ENCODE peak calls at places on chromosomes 12 and 14, in ten cellular contexts. H, W, V, A, E, I, N, P, Z and S are unnamed samples.

GRCh38 chr14:68404652-68405183 is 388.1 kb downstream of the ZFP36L1 start:
- DNase-seq in H (no peak), W (no peak), V (no peak), A (no peak), E (no peak), I (no peak), N (no peak), P (no peak), Z (no peak), S (no peak)

GRCh38 chr12:34391771-34392581 is 369.7 kb downstream of the ALG10 start:
- DNase-seq in H (no peak), W (peak; percentile 16), V (no peak), A (no peak), E (no peak), I (no peak), N (peak; percentile 3), P (no peak), Z (no peak), S (peak; percentile 21)

GRCh38 chr12:76714415-76714814 is 49.5 kb upstream of the ZDHHC17 start:
- DNase-seq in H (no peak), W (no peak), V (no peak), A (no peak), E (no peak), I (no peak), N (no peak), P (no peak), Z (no peak), S (no peak)

GRCh38 chr14:96077983-96078686 is 39.0 kb downstream of the C14orf132 start:
- DNase-seq in H (no peak), W (no peak), V (no peak), A (no peak), E (no peak), I (no peak), N (no peak), P (no peak), Z (no peak), S (no peak)

GRCh38 chr12:27899151-27899661 is 73.3 kb downstream of the PTHLH start:
- DNase-seq in H (no peak), W (no peak), V (no peak), A (peak; percentile 85), E (no peak), I (no peak), N (no peak), P (peak; percentile 3), Z (no peak), S (no peak)

GRCh38 chr12:72178871-72179270 is 93.3 kb upstream of the TRHDE start:
- DNase-seq in H (no peak), W (no peak), V (no peak), A (no peak), E (no peak), I (no peak), N (no peak), P (no peak), Z (no peak), S (no peak)

GRCh38 chr12:91178139-91178561 is 4.5 kb downstream of the DCN start:
- DNase-seq in H (no peak), W (no peak), V (no peak), A (peak; percentile 44), E (no peak), I (no peak), N (no peak), P (peak; percentile 18), Z (no peak), S (no peak)

GRCh38 chr12:119988440-119988787 is 622 bp upstream of the BICDL1 start:
- DNase-seq in H (no peak), W (no peak), V (no peak), A (no peak), E (no peak), I (no peak), N (no peak), P (no peak), Z (no peak), S (no peak)

GRCh38 chr14:75831455-75831854 is 150.3 kb downstream of the TGFB3 start:
- DNase-seq in H (no peak), W (no peak), V (no peak), A (peak; percentile 87), E (no peak), I (peak; percentile 81), N (peak; percentile 38), P (no peak), Z (peak; percentile 74), S (peak; percentile 27)

GRCh38 chr12:52010152-52010622 is 3.4 kb downstream of the TAMALIN start:
- DNase-seq in H (peak; percentile 77), W (peak; percentile 75), V (peak; percentile 78), A (no peak), E (no peak), I (peak; percentile 56), N (peak; percentile 85), P (peak; percentile 91), Z (peak; percentile 92), S (peak; percentile 68)

GRCh38 chr14:92759300-92759678 is 10.9 kb upstream of the LGMN start:
- DNase-seq in H (no peak), W (no peak), V (peak; percentile 33), A (peak; percentile 38), E (no peak), I (peak; percentile 44), N (no peak), P (peak; percentile 53), Z (no peak), S (no peak)

GRCh38 chr14:34554540-34555250 is 15.2 kb upstream of the EAPP start:
- DNase-seq in H (no peak), W (no peak), V (no peak), A (peak; percentile 52), E (no peak), I (peak; percentile 45), N (no peak), P (no peak), Z (no peak), S (no peak)

GRCh38 chr14:57833304-57833703 is 32.6 kb downstream of the SLC35F4 start:
- DNase-seq in H (no peak), W (no peak), V (no peak), A (peak; percentile 100), E (no peak), I (no peak), N (no peak), P (no peak), Z (no peak), S (no peak)

GRCh38 chr12:67070307-67070600 is 198.9 kb upstream of the CAND1 start:
- DNase-seq in H (no peak), W (no peak), V (no peak), A (no peak), E (no peak), I (no peak), N (no peak), P (no peak), Z (no peak), S (no peak)

GRCh38 chr12:50825372-50825838 is 17.3 kb upstream of the TMPRSS12 start:
- DNase-seq in H (no peak), W (no peak), V (no peak), A (peak; percentile 76), E (peak; percentile 49), I (no peak), N (no peak), P (peak; percentile 52), Z (no peak), S (no peak)

GRCh38 chr12:75591628-75592027 is 80.2 kb upstream of the KRR1 start:
- DNase-seq in H (no peak), W (no peak), V (no peak), A (no peak), E (no peak), I (no peak), N (no peak), P (no peak), Z (no peak), S (no peak)

GRCh38 chr12:126676426-126676825 is 1590.5 kb upstream of the TMEM132C start:
- DNase-seq in H (no peak), W (no peak), V (no peak), A (peak; percentile 23), E (no peak), I (no peak), N (no peak), P (no peak), Z (no peak), S (no peak)

GRCh38 chr12:48917857-48918537 is 7.3 kb downstream of the FKBP11 start:
- DNase-seq in H (no peak), W (no peak), V (no peak), A (no peak), E (no peak), I (no peak), N (no peak), P (no peak), Z (no peak), S (no peak)

GRCh38 chr12:24709201-24709600 is 239.7 kb downstream of the BCAT1 start:
- DNase-seq in H (no peak), W (no peak), V (no peak), A (no peak), E (no peak), I (no peak), N (no peak), P (no peak), Z (no peak), S (no peak)

GRCh38 chr14:41016213-41016612 is 590.5 kb upstream of the LRFN5 start:
- DNase-seq in H (no peak), W (no peak), V (no peak), A (no peak), E (no peak), I (no peak), N (no peak), P (no peak), Z (no peak), S (no peak)
- TF ChIP-seq CTCF in H (no peak), W (no peak), V (no peak), A (no peak), E (no peak), I (no peak), N (no peak), P (no peak), Z (no peak), S (no peak)

GRCh38 chr14:97554597-97554996 is 757.4 kb downstream of the VRK1 start:
- DNase-seq in H (no peak), W (no peak), V (no peak), A (no peak), E (no peak), I (no peak), N (no peak), P (no peak), Z (no peak), S (no peak)
- TF ChIP-seq CTCF in H (no peak), W (no peak), V (no peak), A (no peak), E (no peak), I (no peak), N (no peak), P (no peak), Z (no peak), S (no peak)

GRCh38 chr12:47801170-47801903 is 18.4 kb downstream of the HDAC7 start:
- DNase-seq in H (no peak), W (no peak), V (no peak), A (no peak), E (no peak), I (no peak), N (peak; percentile 58), P (no peak), Z (no peak), S (no peak)
- TF ChIP-seq CTCF in H (no peak), W (no peak), V (no peak), A (no peak), E (no peak), I (no peak), N (peak; percentile 54), P (peak; percentile 23), Z (peak; percentile 28), S (no peak)

DNA sequence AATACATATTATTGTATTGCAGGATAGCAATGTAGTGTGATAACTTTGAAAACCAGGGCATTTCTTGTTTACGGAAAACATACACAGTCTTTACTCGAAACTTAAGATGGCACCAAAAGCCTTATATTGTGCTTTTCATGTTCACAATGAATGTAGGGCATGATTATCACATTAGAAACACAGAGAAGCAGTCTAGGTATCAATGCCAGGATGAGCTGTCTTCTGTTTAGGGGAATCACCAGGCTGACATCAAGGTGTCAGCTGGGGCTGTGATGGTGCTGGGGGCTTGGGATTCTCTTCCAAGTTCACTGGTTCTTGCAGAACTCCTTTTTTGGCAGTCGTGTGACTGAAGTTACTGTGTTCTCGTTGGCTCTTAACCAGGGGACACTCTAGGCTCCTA is 1067.3 kb downstream of the FLRT2 start:
- DNase-seq in H (no peak), W (no peak), V (no peak), A (no peak), E (no peak), I (no peak), N (no peak), P (no peak), Z (no peak), S (no peak)
- TF ChIP-seq CTCF in H (no peak), W (no peak), V (no peak), A (no peak), E (no peak), I (no peak), N (no peak), P (no peak), Z (no peak), S (no peak)